ENCODE peak calls at places on chromosomes 7 and 10, in five cellular contexts. D is HFF-Myc, P is mucosa of descending colon, K is upper lobe of right lung, Z is neural progenitor cell. T is an unnamed sample.

GRCh38 chr10:122190151-122190550 is 80.9 kb upstream of the BTBD16 start:
- DNase-seq in D (no peak), P (no peak), K (no peak), Z (no peak), T (no peak)

GRCh38 chr10:11424456-11425287 is 186.8 kb downstream of the USP6NL start:
- DNase-seq in D (peak), P (peak), K (peak), Z (peak), T (no peak)

GRCh38 chr10:103493911-103494877 is 689 bp downstream of the NEURL1 start:
- DNase-seq in D (no peak), P (no peak), K (no peak), Z (peak), T (no peak)

GRCh38 chr10:72658696-72659400 is 33.0 kb upstream of the MICU1 start:
- DNase-seq in D (no peak), P (no peak), K (no peak), Z (no peak), T (no peak)

GRCh38 chr10:28946479-28946878 is 269.2 kb downstream of the BAMBI start:
- DNase-seq in D (no peak), P (no peak), K (no peak), Z (no peak), T (no peak)

GRCh38 chr7:96408881-96409280 is 87.0 kb upstream of the SLC25A13 start:
- DNase-seq in D (no peak), P (no peak), K (no peak), Z (no peak), T (no peak)

GRCh38 chr10:29064665-29065064 is 224.2 kb upstream of the LYZL1 start:
- DNase-seq in D (no peak), P (no peak), K (no peak), Z (no peak), T (no peak)

GRCh38 chr7:5692112-5692844 is 89.2 kb downstream of the RNF216 start:
- DNase-seq in D (peak), P (peak), K (no peak), Z (no peak), T (peak)

GRCh38 chr10:34134602-34135001 is 680.5 kb downstream of the PARD3 start:
- DNase-seq in D (no peak), P (no peak), K (no peak), Z (no peak), T (no peak)

GRCh38 chr10:51832652-51833383 is 133.4 kb upstream of the CSTF2T start:
- DNase-seq in D (peak), P (no peak), K (no peak), Z (peak), T (no peak)

GRCh38 chr10:12960431-12960898 is 41.0 kb downstream of the CCDC3 start:
- DNase-seq in D (no peak), P (peak), K (no peak), Z (no peak), T (no peak)

GRCh38 chr10:127161482-127161881 is 34.9 kb downstream of the INSYN2A start:
- DNase-seq in D (no peak), P (no peak), K (no peak), Z (no peak), T (no peak)

GRCh38 chr10:122252805-122253204 is 18.3 kb upstream of the BTBD16 start:
- DNase-seq in D (no peak), P (no peak), K (no peak), Z (no peak), T (no peak)

GRCh38 chr7:25906003-25906402 is 246.0 kb upstream of the NFE2L3 start:
- DNase-seq in D (no peak), P (no peak), K (no peak), Z (no peak), T (no peak)

GRCh38 chr10:74234569-74234968 is 83.5 kb downstream of the ADK start:
- DNase-seq in D (no peak), P (no peak), K (no peak), Z (no peak), T (no peak)

GRCh38 chr7:159088016-159088865 is 56.4 kb downstream of the VIPR2 start:
- DNase-seq in D (no peak), P (no peak), K (peak), Z (no peak), T (no peak)

GRCh38 chr10:133334495-133335237 is 2.0 kb downstream of the CALY start:
- DNase-seq in D (no peak), P (no peak), K (peak), Z (peak), T (no peak)

GRCh38 chr10:73894245-73894971 is 16.5 kb upstream of the PLAU start:
- DNase-seq in D (no peak), P (no peak), K (no peak), Z (no peak), T (no peak)

GRCh38 chr7:15015545-15016314 is 113.2 kb upstream of the DGKB start:
- DNase-seq in D (peak), P (peak), K (no peak), Z (peak), T (no peak)

GRCh38 chr10:17768957-17769356 is 17.0 kb downstream of the TMEM236 start:
- DNase-seq in D (no peak), P (no peak), K (no peak), Z (no peak), T (no peak)

GRCh38 chr10:70943806-70944466 is 55.6 kb upstream of the PCBD1 start:
- DNase-seq in D (no peak), P (no peak), K (no peak), Z (no peak), T (no peak)
- TF ChIP-seq CTCF in D (no peak), P (no peak), K (no peak), Z (no peak), T (no peak)

GRCh38 chr7:148540041-148540738 is 50.4 kb upstream of the C7orf33 start:
- DNase-seq in D (no peak), P (peak), K (no peak), Z (peak), T (peak)

GRCh38 chr7:148537435-148537834 is 53.1 kb upstream of the C7orf33 start:
- DNase-seq in D (no peak), P (no peak), K (no peak), Z (peak), T (no peak)

GRCh38 chr7:148535227-148535626 is 55.3 kb upstream of the C7orf33 start:
- DNase-seq in D (no peak), P (peak), K (no peak), Z (no peak), T (no peak)
- TF ChIP-seq CTCF in D (no peak), P (no peak), K (no peak), Z (no peak), T (no peak)

DNA sequence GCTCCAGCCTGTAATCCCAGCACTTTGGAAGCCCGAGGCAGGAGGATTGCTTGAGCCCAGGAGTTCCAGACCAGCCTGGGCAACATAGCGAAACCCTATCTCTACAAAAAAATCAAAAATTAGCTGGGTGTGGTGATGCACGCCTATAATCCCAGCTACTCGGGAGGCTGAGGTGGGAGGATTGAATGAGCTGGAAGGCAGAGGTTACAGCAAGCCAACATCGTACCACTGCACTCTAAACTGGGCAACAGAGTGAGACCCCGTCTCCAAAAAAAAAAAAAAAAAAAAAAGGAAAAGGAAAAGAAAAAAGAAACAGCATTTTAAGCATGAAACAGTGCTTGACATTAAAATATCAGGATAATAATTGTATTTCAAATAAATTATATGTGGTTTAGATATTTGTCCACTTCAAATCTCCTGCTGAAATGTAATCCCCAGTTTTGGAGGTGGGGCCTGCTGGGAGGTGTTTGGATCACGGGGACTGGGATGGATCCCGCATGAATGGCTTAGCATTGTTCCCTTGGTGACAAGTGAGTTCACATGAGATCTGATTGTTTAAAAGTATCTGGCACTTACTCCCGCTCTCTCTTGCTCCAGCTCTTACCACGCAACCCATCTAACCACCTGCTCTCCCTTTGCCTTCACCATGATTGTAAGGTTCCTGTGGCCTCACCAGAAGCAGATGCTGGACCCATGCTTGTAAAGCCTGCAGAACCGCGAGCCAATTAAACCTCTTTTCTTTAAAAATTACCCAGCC is 103.4 kb downstream of the SRPK2 start:
- DNase-seq in D (no peak), P (no peak), K (no peak), Z (peak), T (no peak)
- TF ChIP-seq CTCF in D (no peak), P (no peak), K (no peak), Z (no peak), T (no peak)

GRCh38 chr7:72161534-72161933 is 250.6 kb downstream of the CALN1 start:
- DNase-seq in D (no peak), P (no peak), K (no peak), Z (peak), T (no peak)
- TF ChIP-seq CTCF in D (no peak), P (no peak), K (no peak), Z (peak), T (no peak)

DNA sequence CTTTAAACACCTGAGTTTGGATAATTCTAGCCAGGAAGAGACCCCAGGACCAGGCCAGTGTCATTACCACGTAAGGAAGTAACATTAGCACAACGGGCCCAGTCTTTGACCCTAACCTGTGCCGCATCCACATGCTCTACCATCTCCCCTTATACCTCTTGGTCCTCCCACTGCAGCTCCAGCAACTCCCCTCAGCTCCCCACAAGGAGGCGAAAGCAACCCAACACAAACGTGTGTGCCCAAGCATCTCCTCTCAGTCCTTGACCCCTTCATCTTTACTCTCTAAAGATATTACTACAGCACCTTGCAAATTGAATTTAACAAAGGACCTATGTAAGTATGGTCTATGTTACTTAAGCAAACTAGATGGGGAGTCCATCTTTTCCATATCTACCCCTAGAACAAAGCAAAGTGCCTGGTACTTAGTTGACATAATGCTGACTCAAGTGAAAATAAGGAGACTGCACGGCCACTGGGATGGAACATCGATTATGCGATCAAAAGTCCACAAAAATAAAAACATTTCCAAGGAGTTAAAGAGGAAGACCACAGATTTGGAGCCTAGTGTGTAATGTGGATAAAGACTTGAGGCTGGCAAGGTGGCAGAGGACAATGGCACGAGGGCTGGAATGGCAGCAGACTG is 147.7 kb downstream of the JAZF1 start:
- DNase-seq in D (no peak), P (no peak), K (no peak), Z (no peak), T (no peak)
- TF ChIP-seq CTCF in D (peak), P (no peak), K (no peak), Z (peak), T (no peak)

DNA sequence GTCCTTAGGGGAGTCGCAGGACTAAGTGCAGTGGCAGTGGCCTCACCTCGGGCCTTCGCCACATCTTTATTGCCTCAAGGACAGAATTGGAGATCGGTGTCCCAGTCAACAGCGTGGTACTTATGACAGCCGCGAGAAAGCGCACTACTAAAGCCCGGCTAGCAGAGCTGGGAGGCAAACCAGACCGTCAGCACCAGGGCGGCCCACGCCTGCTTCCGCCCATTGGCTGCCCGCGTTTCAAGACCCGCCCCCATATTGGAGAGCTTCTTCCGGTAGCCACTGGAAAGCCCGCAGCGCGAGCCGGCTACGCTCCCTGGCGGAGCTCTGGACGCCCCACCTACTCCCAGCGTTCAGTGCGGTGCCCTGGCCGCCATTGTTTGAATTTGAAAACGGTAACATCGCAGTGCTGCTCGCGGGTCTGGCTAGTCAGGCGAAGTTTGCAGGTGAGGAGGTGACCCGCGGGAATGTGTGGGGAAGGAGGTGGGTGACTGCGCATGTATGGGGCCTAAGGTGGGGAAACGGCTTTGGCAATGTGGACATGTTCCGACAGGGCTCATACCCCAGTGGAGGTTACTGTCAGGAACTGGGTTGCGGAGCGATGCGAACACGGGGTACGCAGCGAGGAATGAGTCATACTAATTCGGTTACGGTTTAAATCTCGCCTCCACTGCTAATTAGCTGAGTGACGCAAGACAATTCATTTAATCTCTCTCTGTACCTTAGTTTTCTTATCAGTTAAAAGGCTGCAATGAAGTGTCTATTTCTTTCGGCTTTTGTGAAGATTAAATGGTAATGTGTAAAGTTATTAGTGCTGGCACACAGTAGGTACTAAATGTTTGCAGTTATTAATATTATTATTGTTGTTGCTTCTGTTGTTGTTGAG is at the start of gene KIF20B:
- DNase-seq in D (peak), P (peak), K (peak), Z (peak), T (peak)
- TF ChIP-seq CTCF in D (peak), P (no peak), K (peak), Z (peak), T (peak)

GRCh38 chr10:109838592-109839244 is 84.6 kb downstream of the XPNPEP1 start:
- DNase-seq in D (no peak), P (no peak), K (no peak), Z (no peak), T (no peak)

GRCh38 chr10:109831846-109832245 is 91.5 kb downstream of the XPNPEP1 start:
- DNase-seq in D (no peak), P (no peak), K (no peak), Z (no peak), T (no peak)

GRCh38 chr10:109837384-109837783 is 85.9 kb downstream of the XPNPEP1 start:
- DNase-seq in D (no peak), P (no peak), K (no peak), Z (no peak), T (no peak)

GRCh38 chr10:109835257-109835656 is 88.1 kb downstream of the XPNPEP1 start:
- DNase-seq in D (no peak), P (no peak), K (no peak), Z (no peak), T (no peak)
- TF ChIP-seq CTCF in D (no peak), P (no peak), K (no peak), Z (no peak), T (no peak)